ENCODE peak calls at places on chromosomes 3 and 15, in seven cellular contexts. O, C, I, F, R, G and J are unnamed samples. For H3K36me3, the result is how much of the 10 kb centered on the place peaks cover.

GRCh38 chr15:36498922-36499321 is 80.5 kb upstream of the CDIN1 start:
- DNase-seq in O (no peak), C (no peak), I (peak), F (no peak), R (no peak), G (no peak), J (no peak)

GRCh38 chr3:132347095-132347494 is 29.9 kb downstream of the ACP3 start:
- DNase-seq in O (no peak), C (no peak), I (peak), F (no peak), R (peak), G (no peak), J (no peak)

GRCh38 chr3:64539451-64540196 is 148.2 kb downstream of the ADAMTS9 start:
- DNase-seq in O (peak), C (no peak), I (no peak), F (peak), R (peak), G (no peak), J (no peak)

GRCh38 chr3:146543461-146544012 is 870 bp downstream of the PLSCR1 start:
- DNase-seq in O (peak), C (peak), I (no peak), F (peak), R (peak), G (no peak), J (no peak)

GRCh38 chr3:194204793-194205065 is 68.8 kb downstream of the HES1 start:
- DNase-seq in O (no peak), C (no peak), I (peak), F (no peak), R (no peak), G (no peak), J (no peak)

GRCh38 chr3:139893264-139893962 is 41.6 kb upstream of the CLSTN2 start:
- DNase-seq in O (no peak), C (no peak), I (no peak), F (no peak), R (no peak), G (no peak), J (no peak)

GRCh38 chr3:129794319-129795201 is 99.0 kb downstream of the TMCC1 start:
- DNase-seq in O (no peak), C (peak), I (peak), F (no peak), R (peak), G (peak), J (peak)

GRCh38 chr3:139917226-139917785 is 17.7 kb upstream of the CLSTN2 start:
- DNase-seq in O (no peak), C (no peak), I (no peak), F (no peak), R (no peak), G (no peak), J (no peak)

GRCh38 chr3:156180077-156180476 is 59.7 kb downstream of the KCNAB1 start:
- DNase-seq in O (no peak), C (no peak), I (peak), F (peak), R (peak), G (no peak), J (no peak)

GRCh38 chr3:194573680-194574437 is 59.4 kb downstream of the TMEM44 start:
- DNase-seq in O (no peak), C (peak), I (peak), F (peak), R (peak), G (peak), J (peak)

GRCh38 chr3:161171639-161172552 is 49.2 kb upstream of the NMD3 start:
- DNase-seq in O (no peak), C (no peak), I (peak), F (no peak), R (no peak), G (no peak), J (no peak)

GRCh38 chr3:196694941-196695848 is 16.9 kb downstream of the CEP19 start:
- DNase-seq in O (no peak), C (no peak), I (no peak), F (no peak), R (no peak), G (no peak), J (no peak)

GRCh38 chr3:185711255-185711870 is 113.5 kb downstream of the IGF2BP2 start:
- DNase-seq in O (no peak), C (no peak), I (no peak), F (peak), R (no peak), G (no peak), J (peak)

GRCh38 chr3:168889666-168890065 is 773.8 kb downstream of the MECOM start:
- DNase-seq in O (no peak), C (no peak), I (peak), F (no peak), R (no peak), G (no peak), J (peak)

GRCh38 chr3:74624301-74624700 is 9.8 kb upstream of the CNTN3 start:
- DNase-seq in O (no peak), C (no peak), I (no peak), F (peak), R (peak), G (no peak), J (no peak)

GRCh38 chr15:83278191-83278590 is 6.3 kb downstream of the BNC1 start:
- DNase-seq in O (no peak), C (no peak), I (peak), F (no peak), R (peak), G (no peak), J (no peak)

GRCh38 chr3:187610926-187611545 is 59.2 kb downstream of the SST start:
- DNase-seq in O (no peak), C (no peak), I (no peak), F (peak), R (peak), G (no peak), J (no peak)

GRCh38 chr3:194472290-194472920 is 14.4 kb downstream of the ATP13A3 start:
- DNase-seq in O (no peak), C (no peak), I (peak), F (peak), R (peak), G (peak), J (no peak)

GRCh38 chr3:10269443-10269842 is 21.2 kb downstream of the TATDN2 start:
- DNase-seq in O (peak), C (no peak), I (no peak), F (no peak), R (no peak), G (no peak), J (no peak)

GRCh38 chr15:89002281-89002761 is 85.9 kb upstream of the ABHD2 start:
- DNase-seq in O (peak), C (peak), I (peak), F (peak), R (peak), G (peak), J (no peak)

GRCh38 chr3:76615739-76616138 is 424.2 kb upstream of the ROBO2 start:
- DNase-seq in O (no peak), C (no peak), I (no peak), F (peak), R (no peak), G (no peak), J (no peak)

GRCh38 chr15:34783986-34784385 is 11.4 kb downstream of the ACTC1 start:
- DNase-seq in O (no peak), C (no peak), I (no peak), F (no peak), R (no peak), G (no peak), J (no peak)

GRCh38 chr15:78130466-78131294 is 565 bp downstream of the CIB2 start:
- DNase-seq in O (no peak), C (peak), I (no peak), F (no peak), R (no peak), G (peak), J (peak)

GRCh38 chr15:75171408-75171807 is 30.3 kb upstream of the C15orf39 start:
- DNase-seq in O (no peak), C (no peak), I (peak), F (peak), R (peak), G (no peak), J (no peak)

GRCh38 chr3:177624523-177625495 is 427.5 kb upstream of the TBL1XR1 start:
- DNase-seq in O (no peak), C (no peak), I (peak), F (no peak), R (no peak), G (no peak), J (no peak)

GRCh38 chr3:43995929-43996378 is 245.7 kb upstream of the TOPAZ1 start:
- DNase-seq in O (no peak), C (no peak), I (no peak), F (no peak), R (no peak), G (no peak), J (no peak)

GRCh38 chr3:52195823-52196331 is 2.1 kb upstream of the ALAS1 start:
- DNase-seq in O (no peak), C (peak), I (peak), F (peak), R (no peak), G (no peak), J (no peak)

GRCh38 chr3:190811775-190812480 is 50.6 kb downstream of the GMNC start:
- DNase-seq in O (no peak), C (peak), I (peak), F (peak), R (peak), G (peak), J (peak)

DNA sequence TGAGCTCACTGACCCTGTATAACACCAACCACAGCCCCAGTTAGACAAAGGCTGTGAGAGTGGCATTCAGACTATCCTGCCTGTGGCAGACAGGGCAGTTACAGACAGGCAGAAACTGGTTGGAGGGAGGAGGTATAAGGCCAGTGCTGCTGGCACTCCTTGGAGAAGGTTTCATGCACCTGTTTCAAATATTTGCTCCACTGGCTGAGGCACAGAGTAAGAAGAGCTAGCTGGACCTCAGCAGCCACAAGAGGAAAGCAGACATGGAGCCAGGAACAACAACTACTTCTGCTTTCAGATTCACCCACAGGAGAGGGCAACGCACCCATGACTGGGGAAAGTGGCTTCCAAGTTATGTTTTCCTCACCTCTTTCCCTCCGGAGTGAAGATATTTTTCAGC is 11.5 kb upstream of the PRKAR2A start:
- DNase-seq in O (no peak), C (no peak), I (no peak), F (no peak), R (no peak), G (no peak), J (no peak)
- H3K36me3 ChIP-seq in O (under half), C (under half), I (under half), F (under half), R (under half), G (under half), J (under half)

GRCh38 chr15:42213481-42213880 is 5.4 kb upstream of the VPS39 start:
- DNase-seq in O (no peak), C (no peak), I (no peak), F (no peak), R (no peak), G (no peak), J (no peak)
- H3K36me3 ChIP-seq in O (under half), C (under half), I (half or more), F (under half), R (half or more), G (half or more), J (half or more)

DNA sequence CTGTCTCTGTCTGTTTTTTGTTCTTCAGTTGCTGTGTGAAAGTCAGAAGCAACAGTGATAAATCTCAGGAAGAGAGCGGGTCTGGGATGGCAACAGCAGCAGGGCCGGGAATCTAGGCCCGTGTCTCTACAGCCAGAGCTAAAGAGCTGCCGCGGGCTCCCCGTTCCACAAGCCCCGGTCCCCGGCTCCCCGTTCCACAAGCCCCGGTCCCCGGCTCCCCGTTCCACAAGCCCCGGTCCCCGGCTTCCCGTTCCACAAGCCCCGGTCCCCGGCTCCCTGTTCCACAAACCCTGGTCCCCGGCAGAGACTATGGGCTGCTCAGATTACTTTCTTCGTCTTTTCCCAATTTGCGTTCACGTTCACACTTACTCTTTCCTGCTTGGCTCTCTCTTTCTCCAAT is 19.5 kb downstream of the RCCD1 start:
- DNase-seq in O (no peak), C (no peak), I (no peak), F (no peak), R (no peak), G (no peak), J (no peak)
- H3K36me3 ChIP-seq in O (under half), C (under half), I (half or more), F (under half), R (under half), G (under half), J (half or more)

GRCh38 chr3:42050126-42050525 is 41.0 kb upstream of the TRAK1 start:
- DNase-seq in O (no peak), C (no peak), I (no peak), F (no peak), R (no peak), G (no peak), J (no peak)
- H3K36me3 ChIP-seq in O (under half), C (under half), I (under half), F (under half), R (under half), G (under half), J (under half)

GRCh38 chr3:105844713-105845112 is 24.1 kb downstream of the CBLB start:
- DNase-seq in O (no peak), C (no peak), I (no peak), F (no peak), R (no peak), G (no peak), J (no peak)

GRCh38 chr3:105842943-105843342 is 25.9 kb downstream of the CBLB start:
- DNase-seq in O (no peak), C (no peak), I (no peak), F (peak), R (peak), G (no peak), J (no peak)

GRCh38 chr3:105843895-105844500 is 24.8 kb downstream of the CBLB start:
- DNase-seq in O (no peak), C (no peak), I (no peak), F (no peak), R (no peak), G (no peak), J (no peak)

GRCh38 chr3:105845488-105845887 is 23.3 kb downstream of the CBLB start:
- DNase-seq in O (no peak), C (no peak), I (no peak), F (no peak), R (no peak), G (no peak), J (no peak)

DNA sequence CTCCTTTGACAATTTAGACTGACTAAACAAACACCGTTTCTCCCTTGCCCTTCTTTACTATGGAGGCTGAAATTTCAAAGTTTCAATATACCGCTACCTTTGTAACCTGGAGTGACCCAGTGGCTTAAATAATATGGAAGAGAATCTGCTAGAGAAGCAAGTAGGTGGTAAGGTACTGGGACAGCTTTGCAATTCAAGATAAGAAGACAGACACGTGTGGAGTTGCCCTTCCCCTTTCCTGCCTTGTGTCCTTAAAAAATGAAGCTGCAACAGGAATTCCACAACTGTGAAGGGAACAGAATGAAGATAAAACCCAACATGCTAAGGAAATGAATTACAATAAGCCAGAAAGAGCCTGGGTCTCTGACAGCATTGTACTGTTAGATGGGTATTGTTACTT is 26.4 kb downstream of the CBLB start:
- DNase-seq in O (no peak), C (no peak), I (no peak), F (no peak), R (no peak), G (no peak), J (no peak)
- H3K36me3 ChIP-seq in O (under half), C (under half), I (under half), F (under half), R (under half), G (under half), J (under half)